ENCODE peak calls at places on chromosomes 6 and 20, in eight cellular contexts. One of them, this sample, is unnamed.

GRCh38 chr6:6730831-6731230 is 142.3 kb downstream of the LY86 start:
- DNase-seq in uterus: peak; percentile 78
- DNase-seq in tibial nerve: no peak
- DNase-seq in lower lobe of right lung: no peak
- DNase-seq in sigmoid colon: peak; percentile 82
- DNase-seq in left lung: no peak
- DNase-seq in psoas muscle: peak; percentile 95
- DNase-seq in osteoblast: peak; percentile 95
- DNase-seq in this sample: no peak

GRCh38 chr6:88086792-88087191 is 39.2 kb downstream of the SPACA1 start:
- DNase-seq in uterus: no peak
- DNase-seq in tibial nerve: no peak
- DNase-seq in lower lobe of right lung: no peak
- DNase-seq in sigmoid colon: no peak
- DNase-seq in left lung: no peak
- DNase-seq in psoas muscle: no peak
- DNase-seq in osteoblast: no peak
- DNase-seq in this sample: no peak

GRCh38 chr6:130482645-130483390 is 117.0 kb downstream of the TMEM200A start:
- DNase-seq in uterus: no peak
- DNase-seq in tibial nerve: no peak
- DNase-seq in lower lobe of right lung: no peak
- DNase-seq in sigmoid colon: no peak
- DNase-seq in left lung: no peak
- DNase-seq in psoas muscle: no peak
- DNase-seq in osteoblast: peak; percentile 79
- DNase-seq in this sample: no peak

GRCh38 chr6:80607814-80608391 is 501.4 kb downstream of the BCKDHB start:
- DNase-seq in uterus: no peak
- DNase-seq in tibial nerve: peak; percentile 41
- DNase-seq in lower lobe of right lung: no peak
- DNase-seq in sigmoid colon: no peak
- DNase-seq in left lung: no peak
- DNase-seq in psoas muscle: no peak
- DNase-seq in osteoblast: peak; percentile 58
- DNase-seq in this sample: no peak

GRCh38 chr6:69883551-69883950 is 17.2 kb downstream of the COL19A1 start:
- DNase-seq in uterus: no peak
- DNase-seq in tibial nerve: no peak
- DNase-seq in lower lobe of right lung: no peak
- DNase-seq in sigmoid colon: no peak
- DNase-seq in left lung: no peak
- DNase-seq in psoas muscle: no peak
- DNase-seq in osteoblast: no peak
- DNase-seq in this sample: no peak

GRCh38 chr6:108419934-108420609 is 125.2 kb downstream of the AFG1L start:
- DNase-seq in uterus: no peak
- DNase-seq in tibial nerve: no peak
- DNase-seq in lower lobe of right lung: no peak
- DNase-seq in sigmoid colon: no peak
- DNase-seq in left lung: no peak
- DNase-seq in psoas muscle: no peak
- DNase-seq in osteoblast: no peak
- DNase-seq in this sample: no peak

GRCh38 chr20:11216451-11217314 is 542.9 kb upstream of the JAG1 start:
- DNase-seq in uterus: no peak
- DNase-seq in tibial nerve: no peak
- DNase-seq in lower lobe of right lung: no peak
- DNase-seq in sigmoid colon: no peak
- DNase-seq in left lung: no peak
- DNase-seq in psoas muscle: no peak
- DNase-seq in osteoblast: peak; percentile 59
- DNase-seq in this sample: no peak

GRCh38 chr6:44452725-44453124 is 65.2 kb downstream of the CDC5L start:
- DNase-seq in uterus: no peak
- DNase-seq in tibial nerve: no peak
- DNase-seq in lower lobe of right lung: no peak
- DNase-seq in sigmoid colon: no peak
- DNase-seq in left lung: no peak
- DNase-seq in psoas muscle: no peak
- DNase-seq in osteoblast: no peak
- DNase-seq in this sample: no peak

GRCh38 chr6:34745277-34746103 is 11.8 kb upstream of the SNRPC start:
- DNase-seq in uterus: no peak
- DNase-seq in tibial nerve: no peak
- DNase-seq in lower lobe of right lung: peak; percentile 51
- DNase-seq in sigmoid colon: no peak
- DNase-seq in left lung: peak; percentile 44
- DNase-seq in psoas muscle: no peak
- DNase-seq in osteoblast: no peak
- DNase-seq in this sample: no peak

GRCh38 chr20:62818592-62819493 is 2.0 kb downstream of the COL9A3 start:
- DNase-seq in uterus: peak; percentile 65
- DNase-seq in tibial nerve: peak; percentile 50
- DNase-seq in lower lobe of right lung: no peak
- DNase-seq in sigmoid colon: peak; percentile 87
- DNase-seq in left lung: no peak
- DNase-seq in psoas muscle: peak; percentile 76
- DNase-seq in osteoblast: peak; percentile 97
- DNase-seq in this sample: peak; percentile 93

DNA sequence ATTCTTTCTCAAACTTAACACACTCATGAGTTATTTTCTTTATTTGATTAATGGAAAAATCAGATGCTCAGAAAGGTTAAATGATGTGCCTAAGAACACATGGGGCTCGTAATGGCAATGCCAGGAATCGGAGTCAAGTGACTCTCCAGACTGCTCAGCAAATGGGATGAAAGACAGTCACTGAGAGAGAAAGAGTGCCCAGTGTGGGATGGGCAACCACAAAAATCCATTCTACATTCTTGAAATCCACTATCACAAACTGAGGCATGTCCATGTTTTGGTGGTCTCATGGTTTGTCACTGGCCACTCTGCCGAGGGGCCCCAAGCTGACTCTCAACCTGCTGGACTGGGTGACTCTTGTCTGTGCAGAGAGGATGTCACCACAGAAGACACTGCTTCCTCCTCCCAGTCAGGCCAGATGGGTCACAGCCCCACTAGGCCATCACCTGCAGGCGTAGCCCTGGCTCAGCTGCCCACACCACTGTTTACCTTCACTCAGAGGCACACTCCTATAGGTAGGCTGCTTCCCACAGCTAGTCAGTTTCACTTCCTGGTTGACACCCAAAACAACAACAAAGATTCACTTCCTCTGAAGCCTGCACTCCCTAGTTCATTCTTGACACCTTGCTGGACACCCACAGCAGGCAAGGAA is 21.5 kb downstream of the MAP1LC3A start:
- DNase-seq in uterus: no peak
- DNase-seq in tibial nerve: no peak
- DNase-seq in lower lobe of right lung: no peak
- DNase-seq in sigmoid colon: no peak
- DNase-seq in left lung: no peak
- DNase-seq in psoas muscle: no peak
- DNase-seq in osteoblast: no peak
- DNase-seq in this sample: no peak
- H3K4me1 ChIP-seq in uterus: peaks cover 6% of the 10 kb centered on the region
- H3K4me1 ChIP-seq in tibial nerve: no peaks in the 10 kb centered on the region
- H3K4me1 ChIP-seq in lower lobe of right lung: peaks cover 12% of the 10 kb centered on the region
- H3K4me1 ChIP-seq in sigmoid colon: peaks cover 10% of the 10 kb centered on the region
- H3K4me1 ChIP-seq in left lung: no peaks in the 10 kb centered on the region
- H3K4me1 ChIP-seq in psoas muscle: peaks cover 28% of the 10 kb centered on the region
- H3K4me1 ChIP-seq in osteoblast: peaks cover 40% of the 10 kb centered on the region
- H3K4me1 ChIP-seq in this sample: no peaks in the 10 kb centered on the region

GRCh38 chr6:167963589-167964057 is 33.8 kb upstream of the KIF25 start:
- DNase-seq in uterus: no peak
- DNase-seq in tibial nerve: no peak
- DNase-seq in lower lobe of right lung: no peak
- DNase-seq in sigmoid colon: no peak
- DNase-seq in left lung: no peak
- DNase-seq in psoas muscle: no peak
- DNase-seq in osteoblast: no peak
- DNase-seq in this sample: no peak
- H3K27ac ChIP-seq in uterus: no peak overlapping the region
- H3K27ac ChIP-seq in tibial nerve: no peak overlapping the region
- H3K27ac ChIP-seq in lower lobe of right lung: peak overlapping the region; percentile 20
- H3K27ac ChIP-seq in sigmoid colon: no peak overlapping the region
- H3K27ac ChIP-seq in left lung: no peak overlapping the region
- H3K27ac ChIP-seq in psoas muscle: no peak overlapping the region
- H3K27ac ChIP-seq in osteoblast: no peak overlapping the region
- H3K27ac ChIP-seq in this sample: peak overlapping the region; percentile 58

DNA sequence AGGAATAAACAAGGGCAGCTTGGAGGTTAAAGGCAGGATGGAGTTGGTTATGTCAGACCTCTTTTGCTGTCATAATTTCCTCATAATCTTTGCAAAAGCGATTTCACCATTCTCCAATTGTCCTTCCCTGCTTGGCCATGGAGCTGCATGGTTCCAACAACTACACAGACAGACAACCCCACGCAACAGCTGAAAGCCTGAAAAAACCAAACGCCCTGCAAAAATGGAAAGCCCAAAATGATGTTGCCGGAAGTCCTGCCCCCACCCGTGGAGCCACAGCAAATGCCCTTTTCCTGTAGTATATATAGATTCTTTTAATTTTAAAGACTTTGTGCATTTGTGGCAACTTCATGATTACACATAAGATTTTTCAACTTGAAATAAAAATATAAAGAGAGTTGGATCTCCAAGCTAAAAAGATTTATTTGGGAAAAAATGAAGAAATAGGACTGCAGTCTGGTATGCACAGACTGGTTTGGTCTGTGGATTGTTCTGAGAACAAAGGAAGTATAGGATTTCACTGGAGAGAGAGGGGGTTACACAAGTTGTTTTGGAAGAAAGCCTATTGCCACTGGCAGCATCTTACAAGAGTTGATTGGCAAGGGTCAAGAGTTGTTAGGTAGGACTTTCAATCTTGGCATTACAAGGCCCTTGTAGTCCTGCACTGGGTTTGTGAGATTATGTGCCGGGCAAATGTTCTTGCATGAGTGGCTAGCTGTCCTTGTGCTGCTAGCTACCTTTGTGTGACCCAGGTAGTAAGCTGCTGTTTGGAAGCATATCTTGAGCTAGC is 190.0 kb downstream of the C6orf118 start:
- DNase-seq in uterus: no peak
- DNase-seq in tibial nerve: no peak
- DNase-seq in lower lobe of right lung: no peak
- DNase-seq in sigmoid colon: no peak
- DNase-seq in left lung: no peak
- DNase-seq in psoas muscle: no peak
- DNase-seq in osteoblast: no peak
- DNase-seq in this sample: no peak
- H3K4me3 ChIP-seq in uterus: no peak overlapping the region
- H3K4me3 ChIP-seq in tibial nerve: no peak overlapping the region
- H3K4me3 ChIP-seq in lower lobe of right lung: no peak overlapping the region
- H3K4me3 ChIP-seq in sigmoid colon: no peak overlapping the region
- H3K4me3 ChIP-seq in left lung: no peak overlapping the region
- H3K4me3 ChIP-seq in psoas muscle: no peak overlapping the region
- H3K4me3 ChIP-seq in osteoblast: no peak overlapping the region
- H3K4me3 ChIP-seq in this sample: no peak overlapping the region

DNA sequence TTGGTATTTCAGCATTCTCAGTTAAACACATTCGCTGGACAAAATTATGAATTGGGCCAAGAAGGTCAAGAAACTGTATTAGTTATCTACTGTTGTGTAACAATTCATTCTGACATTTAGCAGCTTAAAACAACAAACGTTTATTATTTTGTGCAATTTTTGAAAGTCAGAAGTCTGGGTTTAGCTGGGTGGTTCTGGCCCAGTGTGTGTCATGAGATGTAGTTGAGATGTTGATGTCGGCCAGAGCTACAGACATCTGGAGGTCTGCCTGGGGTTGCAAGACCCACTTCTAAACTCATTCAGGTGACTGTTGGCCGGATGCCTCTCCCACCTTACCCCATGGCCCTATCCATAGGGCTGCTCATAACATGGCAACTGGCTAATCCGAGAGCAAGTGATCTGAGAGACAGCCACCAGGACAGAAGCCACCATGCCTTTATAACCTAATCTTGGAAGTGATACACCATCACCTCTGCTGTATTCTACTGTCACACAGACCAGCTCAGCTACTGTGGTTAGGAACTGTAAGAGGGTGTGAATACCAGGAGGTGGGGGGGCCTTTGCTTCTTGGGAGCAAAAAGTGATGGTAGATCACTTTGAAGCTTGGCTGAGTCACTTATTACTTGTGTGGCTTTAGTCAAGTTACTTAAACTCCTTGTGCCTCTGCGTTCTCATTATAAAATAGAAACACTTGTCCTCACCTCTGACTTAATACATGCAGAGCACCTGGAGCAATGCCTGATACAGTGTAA is 217.0 kb upstream of the MYLIP start:
- DNase-seq in uterus: no peak
- DNase-seq in tibial nerve: no peak
- DNase-seq in lower lobe of right lung: no peak
- DNase-seq in sigmoid colon: no peak
- DNase-seq in left lung: no peak
- DNase-seq in psoas muscle: no peak
- DNase-seq in osteoblast: no peak
- DNase-seq in this sample: no peak
- H3K4me1 ChIP-seq in uterus: no peaks in the 10 kb centered on the region
- H3K4me1 ChIP-seq in tibial nerve: no peaks in the 10 kb centered on the region
- H3K4me1 ChIP-seq in lower lobe of right lung: no peaks in the 10 kb centered on the region
- H3K4me1 ChIP-seq in sigmoid colon: no peaks in the 10 kb centered on the region
- H3K4me1 ChIP-seq in left lung: no peaks in the 10 kb centered on the region
- H3K4me1 ChIP-seq in psoas muscle: no peaks in the 10 kb centered on the region
- H3K4me1 ChIP-seq in osteoblast: no peaks in the 10 kb centered on the region
- H3K4me1 ChIP-seq in this sample: no peaks in the 10 kb centered on the region

GRCh38 chr20:35344354-35344837 is 52.2 kb upstream of the FAM83C start:
- DNase-seq in uterus: peak; percentile 23
- DNase-seq in tibial nerve: no peak
- DNase-seq in lower lobe of right lung: peak; percentile 56
- DNase-seq in sigmoid colon: no peak
- DNase-seq in left lung: no peak
- DNase-seq in psoas muscle: peak; percentile 76
- DNase-seq in osteoblast: peak; percentile 74
- DNase-seq in this sample: no peak
- H3K27ac ChIP-seq in uterus: no peak overlapping the region
- H3K27ac ChIP-seq in tibial nerve: no peak overlapping the region
- H3K27ac ChIP-seq in lower lobe of right lung: no peak overlapping the region
- H3K27ac ChIP-seq in sigmoid colon: no peak overlapping the region
- H3K27ac ChIP-seq in left lung: no peak overlapping the region
- H3K27ac ChIP-seq in psoas muscle: peak overlapping the region; percentile 69
- H3K27ac ChIP-seq in osteoblast: peak overlapping the region; percentile 9
- H3K27ac ChIP-seq in this sample: no peak overlapping the region

DNA sequence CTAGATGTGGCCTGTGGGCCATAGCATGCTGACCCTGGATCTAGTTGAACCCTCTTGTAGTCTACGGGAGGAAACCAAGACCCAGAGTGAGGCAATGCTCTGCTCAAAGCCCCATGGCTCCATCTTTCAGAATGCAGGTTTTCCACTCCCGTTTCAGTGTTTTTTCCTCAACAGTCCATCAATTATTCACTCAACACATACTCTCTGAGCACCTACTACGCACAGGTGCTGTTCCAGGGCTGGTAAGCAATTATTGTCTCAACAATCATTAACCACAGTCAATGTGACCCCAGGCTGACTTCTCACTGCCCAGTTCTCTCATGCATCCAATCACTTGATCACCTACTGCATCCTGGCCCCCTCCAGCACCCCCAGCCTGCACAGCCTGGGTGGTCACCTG is 20.0 kb downstream of the MOCS1 start:
- DNase-seq in uterus: no peak
- DNase-seq in tibial nerve: no peak
- DNase-seq in lower lobe of right lung: no peak
- DNase-seq in sigmoid colon: no peak
- DNase-seq in left lung: no peak
- DNase-seq in psoas muscle: no peak
- DNase-seq in osteoblast: no peak
- DNase-seq in this sample: no peak
- H3K4me3 ChIP-seq in uterus: no peak overlapping the region
- H3K4me3 ChIP-seq in tibial nerve: no peak overlapping the region
- H3K4me3 ChIP-seq in lower lobe of right lung: no peak overlapping the region
- H3K4me3 ChIP-seq in sigmoid colon: no peak overlapping the region
- H3K4me3 ChIP-seq in left lung: no peak overlapping the region
- H3K4me3 ChIP-seq in psoas muscle: no peak overlapping the region
- H3K4me3 ChIP-seq in osteoblast: no peak overlapping the region
- H3K4me3 ChIP-seq in this sample: no peak overlapping the region

GRCh38 chr20:53897884-53898557 is 172.4 kb downstream of the BCAS1 start:
- DNase-seq in uterus: no peak
- DNase-seq in tibial nerve: no peak
- DNase-seq in lower lobe of right lung: no peak
- DNase-seq in sigmoid colon: no peak
- DNase-seq in left lung: no peak
- DNase-seq in psoas muscle: no peak
- DNase-seq in osteoblast: no peak
- DNase-seq in this sample: no peak
- H3K4me1 ChIP-seq in uterus: no peaks in the 10 kb centered on the region
- H3K4me1 ChIP-seq in tibial nerve: no peaks in the 10 kb centered on the region
- H3K4me1 ChIP-seq in lower lobe of right lung: peaks cover 37% of the 10 kb centered on the region
- H3K4me1 ChIP-seq in sigmoid colon: peaks cover 30% of the 10 kb centered on the region
- H3K4me1 ChIP-seq in left lung: peaks cover 14% of the 10 kb centered on the region
- H3K4me1 ChIP-seq in psoas muscle: peaks cover 14% of the 10 kb centered on the region
- H3K4me1 ChIP-seq in osteoblast: peaks cover 30% of the 10 kb centered on the region
- H3K4me1 ChIP-seq in this sample: peaks cover 16% of the 10 kb centered on the region